ENCODE peak calls at places on chromosomes 2 and 18, in five cellular contexts. One of them, this sample, is unnamed.

GRCh38 chr2:235698028-235698427 is 204.2 kb downstream of the AGAP1 start:
- DNase-seq in glutamatergic neuron: no peak
- DNase-seq in A549: no peak
- DNase-seq in K562: no peak
- DNase-seq in lower leg skin: no peak
- DNase-seq in this sample: peak

GRCh38 chr2:222738759-222739292 is 67.4 kb downstream of the MOGAT1 start:
- DNase-seq in A549: peak
- DNase-seq in lower leg skin: no peak
- DNase-seq in K562: peak
- DNase-seq in glutamatergic neuron: no peak
- DNase-seq in this sample: no peak

GRCh38 chr2:152525277-152525838 is 190.4 kb downstream of the FMNL2 start:
- DNase-seq in A549: peak
- DNase-seq in lower leg skin: no peak
- DNase-seq in glutamatergic neuron: no peak
- DNase-seq in K562: no peak
- DNase-seq in this sample: peak

GRCh38 chr2:83069724-83070123 is 1389.4 kb downstream of the SUCLG1 start:
- DNase-seq in A549: no peak
- DNase-seq in lower leg skin: no peak
- DNase-seq in glutamatergic neuron: no peak
- DNase-seq in K562: no peak
- DNase-seq in this sample: no peak

GRCh38 chr2:68935471-68935870 is 17.2 kb downstream of the GKN2 start:
- DNase-seq in lower leg skin: no peak
- DNase-seq in A549: no peak
- DNase-seq in K562: no peak
- DNase-seq in glutamatergic neuron: no peak
- DNase-seq in this sample: no peak

GRCh38 chr2:180983468-180984388 is 3.3 kb downstream of the UBE2E3 start:
- DNase-seq in glutamatergic neuron: peak
- DNase-seq in K562: peak
- DNase-seq in lower leg skin: no peak
- DNase-seq in A549: peak
- DNase-seq in this sample: peak

GRCh38 chr2:187942876-187943275 is 348.8 kb upstream of the GULP1 start:
- DNase-seq in K562: no peak
- DNase-seq in lower leg skin: no peak
- DNase-seq in glutamatergic neuron: no peak
- DNase-seq in A549: no peak
- DNase-seq in this sample: peak

GRCh38 chr2:178280261-178280852 is 86.0 kb downstream of the OSBPL6 start:
- DNase-seq in lower leg skin: peak
- DNase-seq in glutamatergic neuron: no peak
- DNase-seq in K562: peak
- DNase-seq in A549: peak
- DNase-seq in this sample: peak

GRCh38 chr2:72108121-72108520 is 39.5 kb downstream of the CYP26B1 start:
- DNase-seq in A549: no peak
- DNase-seq in glutamatergic neuron: no peak
- DNase-seq in lower leg skin: no peak
- DNase-seq in K562: no peak
- DNase-seq in this sample: no peak

GRCh38 chr2:128499367-128500135 is 180.9 kb upstream of the HS6ST1 start:
- DNase-seq in lower leg skin: no peak
- DNase-seq in K562: no peak
- DNase-seq in A549: no peak
- DNase-seq in glutamatergic neuron: no peak
- DNase-seq in this sample: no peak

GRCh38 chr2:149648282-149649030 is 60.9 kb upstream of the MMADHC start:
- DNase-seq in A549: peak
- DNase-seq in lower leg skin: peak
- DNase-seq in glutamatergic neuron: no peak
- DNase-seq in K562: no peak
- DNase-seq in this sample: peak

GRCh38 chr2:42046819-42047487 is 868 bp upstream of the PKDCC start:
- DNase-seq in lower leg skin: no peak
- DNase-seq in A549: no peak
- DNase-seq in K562: peak
- DNase-seq in glutamatergic neuron: peak
- DNase-seq in this sample: no peak

GRCh38 chr2:11850082-11850481 is 103.7 kb downstream of the LPIN1 start:
- DNase-seq in K562: no peak
- DNase-seq in glutamatergic neuron: no peak
- DNase-seq in lower leg skin: no peak
- DNase-seq in A549: no peak
- DNase-seq in this sample: no peak

GRCh38 chr18:76491801-76492668 is 3.0 kb downstream of the ZNF516 start:
- DNase-seq in K562: no peak
- DNase-seq in glutamatergic neuron: peak
- DNase-seq in lower leg skin: no peak
- DNase-seq in A549: peak
- DNase-seq in this sample: peak

GRCh38 chr18:78925557-78926242 is 53.9 kb upstream of the SALL3 start:
- DNase-seq in K562: no peak
- DNase-seq in A549: no peak
- DNase-seq in lower leg skin: no peak
- DNase-seq in glutamatergic neuron: no peak
- DNase-seq in this sample: no peak

GRCh38 chr2:43399515-43400245 is 173.3 kb upstream of the ZFP36L2 start:
- DNase-seq in A549: no peak
- DNase-seq in lower leg skin: no peak
- DNase-seq in glutamatergic neuron: no peak
- DNase-seq in K562: no peak
- DNase-seq in this sample: peak

GRCh38 chr2:43399098-43399497 is 172.7 kb upstream of the ZFP36L2 start:
- DNase-seq in A549: no peak
- DNase-seq in lower leg skin: no peak
- DNase-seq in glutamatergic neuron: no peak
- DNase-seq in K562: no peak
- DNase-seq in this sample: no peak

GRCh38 chr2:43402002-43402401 is 175.6 kb upstream of the ZFP36L2 start:
- DNase-seq in glutamatergic neuron: no peak
- DNase-seq in A549: no peak
- DNase-seq in lower leg skin: no peak
- DNase-seq in K562: no peak
- DNase-seq in this sample: no peak

GRCh38 chr2:43402452-43402937 is 176.1 kb upstream of the ZFP36L2 start:
- DNase-seq in lower leg skin: no peak
- DNase-seq in A549: no peak
- DNase-seq in K562: no peak
- DNase-seq in glutamatergic neuron: no peak
- DNase-seq in this sample: no peak

GRCh38 chr2:43400508-43400907 is 174.1 kb upstream of the ZFP36L2 start:
- DNase-seq in lower leg skin: no peak
- DNase-seq in K562: no peak
- DNase-seq in A549: peak
- DNase-seq in glutamatergic neuron: no peak
- DNase-seq in this sample: peak
- TF ChIP-seq CTCF in lower leg skin: no peak
- TF ChIP-seq CTCF in K562: no peak
- TF ChIP-seq CTCF in A549: no peak
- TF ChIP-seq CTCF in glutamatergic neuron: no peak
- TF ChIP-seq CTCF in this sample: peak

DNA sequence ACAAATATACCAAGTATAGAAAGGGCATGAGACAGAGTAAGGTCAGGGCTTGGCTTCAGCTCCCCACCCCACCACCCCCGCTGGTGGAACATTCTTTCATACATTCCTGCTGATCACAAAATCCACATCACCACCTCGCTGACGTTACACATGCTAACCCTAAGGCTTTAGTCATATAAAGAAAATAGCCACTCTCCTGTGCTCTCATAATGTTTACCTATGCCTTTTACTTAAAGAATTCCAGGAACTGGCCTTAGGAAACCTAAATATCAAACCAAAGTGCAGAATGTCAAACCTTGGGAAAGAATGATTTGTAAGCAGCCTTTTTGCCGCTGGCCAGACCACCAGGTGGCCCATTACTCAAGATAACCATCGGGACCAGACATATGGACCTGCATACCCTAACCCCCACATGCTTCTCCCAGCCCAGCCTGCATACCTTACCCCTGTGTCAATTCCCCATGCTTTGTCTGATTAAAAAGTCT is 136.3 kb upstream of the SLC39A10 start:
- DNase-seq in lower leg skin: no peak
- DNase-seq in A549: peak
- DNase-seq in K562: no peak
- DNase-seq in glutamatergic neuron: no peak
- DNase-seq in this sample: peak
- TF ChIP-seq CTCF in lower leg skin: no peak
- TF ChIP-seq CTCF in A549: peak
- TF ChIP-seq CTCF in K562: no peak
- TF ChIP-seq CTCF in glutamatergic neuron: no peak
- TF ChIP-seq CTCF in this sample: no peak

GRCh38 chr2:23387221-23387550 is 2.2 kb downstream of the KLHL29 start:
- DNase-seq in lower leg skin: no peak
- DNase-seq in A549: no peak
- DNase-seq in K562: no peak
- DNase-seq in glutamatergic neuron: no peak
- DNase-seq in this sample: no peak

GRCh38 chr2:23387849-23388248 is 2.9 kb downstream of the KLHL29 start:
- DNase-seq in K562: no peak
- DNase-seq in lower leg skin: no peak
- DNase-seq in A549: no peak
- DNase-seq in glutamatergic neuron: no peak
- DNase-seq in this sample: no peak

GRCh38 chr2:23385748-23386421 is 906 bp downstream of the KLHL29 start:
- DNase-seq in glutamatergic neuron: peak
- DNase-seq in lower leg skin: no peak
- DNase-seq in K562: no peak
- DNase-seq in A549: peak
- DNase-seq in this sample: no peak

GRCh38 chr2:23385351-23385747 is 370 bp downstream of the KLHL29 start:
- DNase-seq in A549: peak
- DNase-seq in K562: no peak
- DNase-seq in lower leg skin: no peak
- DNase-seq in glutamatergic neuron: peak
- DNase-seq in this sample: no peak

DNA sequence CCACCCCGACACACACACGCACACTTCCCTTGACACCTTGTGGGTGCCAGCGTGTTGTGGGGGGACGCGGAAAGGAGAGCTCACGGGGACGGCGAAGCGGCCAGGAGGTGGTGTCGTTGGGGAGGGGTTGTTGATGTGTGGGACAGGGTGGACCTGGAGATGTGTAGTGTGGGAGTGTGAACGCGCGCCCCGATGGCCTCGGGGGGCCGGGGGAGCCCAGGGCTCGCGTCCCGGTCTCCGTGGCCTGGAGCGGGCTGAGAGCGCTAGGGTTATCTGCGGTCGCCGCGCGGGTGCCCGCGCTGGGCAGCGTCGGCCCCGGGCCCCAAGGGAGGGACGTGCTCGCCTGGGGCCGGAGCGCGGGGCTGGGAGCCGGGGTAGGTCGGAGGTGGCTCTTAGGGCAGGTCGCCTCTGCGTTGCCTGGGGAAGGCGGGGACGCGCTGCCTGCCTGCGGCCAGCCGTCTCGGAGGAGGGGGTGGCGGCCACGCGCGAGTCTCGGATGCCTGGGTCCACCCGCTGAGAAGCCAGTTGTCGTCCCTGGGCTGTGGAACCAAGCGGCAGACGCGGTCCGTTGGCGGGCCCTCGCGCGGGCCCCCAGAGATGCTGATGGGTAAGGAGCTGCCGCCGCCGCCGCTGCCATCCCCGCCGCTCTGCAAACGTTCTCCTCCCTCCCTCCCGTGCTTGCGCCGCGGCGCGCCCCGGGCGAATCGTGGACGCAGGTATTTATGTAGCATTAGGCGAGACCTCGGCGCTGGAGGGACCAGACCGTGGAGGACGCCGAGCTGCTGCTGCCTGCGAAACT is 1.6 kb downstream of the KLHL29 start:
- DNase-seq in K562: no peak
- DNase-seq in lower leg skin: no peak
- DNase-seq in A549: peak
- DNase-seq in glutamatergic neuron: peak
- DNase-seq in this sample: no peak
- TF ChIP-seq CTCF in K562: no peak
- TF ChIP-seq CTCF in lower leg skin: no peak
- TF ChIP-seq CTCF in A549: no peak
- TF ChIP-seq CTCF in glutamatergic neuron: no peak
- TF ChIP-seq CTCF in this sample: no peak

GRCh38 chr2:208358758-208359631 is 47.6 kb upstream of the PTH2R start:
- DNase-seq in K562: no peak
- DNase-seq in lower leg skin: no peak
- DNase-seq in glutamatergic neuron: no peak
- DNase-seq in A549: no peak
- DNase-seq in this sample: peak

GRCh38 chr2:208363485-208363884 is 43.1 kb upstream of the PTH2R start:
- DNase-seq in glutamatergic neuron: no peak
- DNase-seq in lower leg skin: no peak
- DNase-seq in A549: peak
- DNase-seq in K562: no peak
- DNase-seq in this sample: peak

GRCh38 chr2:208359632-208359986 is 47.0 kb upstream of the PTH2R start:
- DNase-seq in glutamatergic neuron: no peak
- DNase-seq in A549: no peak
- DNase-seq in lower leg skin: no peak
- DNase-seq in K562: peak
- DNase-seq in this sample: no peak

GRCh38 chr2:208361077-208361441 is 45.5 kb upstream of the PTH2R start:
- DNase-seq in glutamatergic neuron: no peak
- DNase-seq in lower leg skin: no peak
- DNase-seq in K562: no peak
- DNase-seq in A549: no peak
- DNase-seq in this sample: no peak

GRCh38 chr2:208360259-208361076 is 46.1 kb upstream of the PTH2R start:
- DNase-seq in K562: no peak
- DNase-seq in lower leg skin: no peak
- DNase-seq in glutamatergic neuron: no peak
- DNase-seq in A549: no peak
- DNase-seq in this sample: no peak
- TF ChIP-seq CTCF in K562: no peak
- TF ChIP-seq CTCF in lower leg skin: no peak
- TF ChIP-seq CTCF in glutamatergic neuron: no peak
- TF ChIP-seq CTCF in A549: no peak
- TF ChIP-seq CTCF in this sample: no peak

This sample was measured in fibroblast of mammary gland.